ENCODE peak calls at places on chromosomes 12 and 14, in ten cellular contexts. One of them, this sample, is unnamed.

GRCh38 chr12:71160585-71160984 is 2.8 kb upstream of the TSPAN8 start:
- DNase-seq in CD8-positive, alpha-beta T cell: no peak
- DNase-seq in tibial artery: no peak
- DNase-seq in dorsolateral prefrontal cortex: no peak
- DNase-seq in CD8-positive, alpha-beta memory T cell: no peak
- DNase-seq in stomach: no peak
- DNase-seq in testis: no peak
- DNase-seq in mammary epithelial cell: peak; percentile 5
- DNase-seq in brain microvascular endothelial cell: no peak
- DNase-seq in lung: no peak
- DNase-seq in this sample: no peak

GRCh38 chr14:38065101-38065762 is 142.5 kb upstream of the SSTR1 start:
- DNase-seq in CD8-positive, alpha-beta T cell: peak; percentile 41
- DNase-seq in tibial artery: no peak
- DNase-seq in dorsolateral prefrontal cortex: no peak
- DNase-seq in CD8-positive, alpha-beta memory T cell: peak; percentile 79
- DNase-seq in stomach: no peak
- DNase-seq in testis: no peak
- DNase-seq in mammary epithelial cell: no peak
- DNase-seq in brain microvascular endothelial cell: no peak
- DNase-seq in lung: no peak
- DNase-seq in this sample: no peak

GRCh38 chr14:68884031-68885030 is 91.5 kb upstream of the ZFP36L1 start:
- DNase-seq in CD8-positive, alpha-beta T cell: no peak
- DNase-seq in tibial artery: peak; percentile 41
- DNase-seq in dorsolateral prefrontal cortex: no peak
- DNase-seq in CD8-positive, alpha-beta memory T cell: no peak
- DNase-seq in stomach: no peak
- DNase-seq in testis: peak; percentile 23
- DNase-seq in mammary epithelial cell: peak; percentile 82
- DNase-seq in brain microvascular endothelial cell: peak; percentile 76
- DNase-seq in lung: no peak
- DNase-seq in this sample: no peak

GRCh38 chr12:111927346-111927745 is 85.3 kb downstream of the MAPKAPK5 start:
- DNase-seq in CD8-positive, alpha-beta T cell: no peak
- DNase-seq in tibial artery: no peak
- DNase-seq in dorsolateral prefrontal cortex: no peak
- DNase-seq in CD8-positive, alpha-beta memory T cell: no peak
- DNase-seq in stomach: no peak
- DNase-seq in testis: no peak
- DNase-seq in mammary epithelial cell: no peak
- DNase-seq in brain microvascular endothelial cell: no peak
- DNase-seq in lung: no peak
- DNase-seq in this sample: no peak

GRCh38 chr14:68424443-68425172 is 368.3 kb downstream of the ZFP36L1 start:
- DNase-seq in CD8-positive, alpha-beta T cell: no peak
- DNase-seq in tibial artery: no peak
- DNase-seq in dorsolateral prefrontal cortex: no peak
- DNase-seq in CD8-positive, alpha-beta memory T cell: no peak
- DNase-seq in stomach: no peak
- DNase-seq in testis: no peak
- DNase-seq in mammary epithelial cell: no peak
- DNase-seq in brain microvascular endothelial cell: no peak
- DNase-seq in lung: no peak
- DNase-seq in this sample: no peak

GRCh38 chr12:109716092-109716479 is 2.5 kb downstream of the FAM222A start:
- DNase-seq in CD8-positive, alpha-beta T cell: no peak
- DNase-seq in tibial artery: no peak
- DNase-seq in dorsolateral prefrontal cortex: no peak
- DNase-seq in CD8-positive, alpha-beta memory T cell: no peak
- DNase-seq in stomach: no peak
- DNase-seq in testis: no peak
- DNase-seq in mammary epithelial cell: no peak
- DNase-seq in brain microvascular endothelial cell: no peak
- DNase-seq in lung: no peak
- DNase-seq in this sample: no peak

GRCh38 chr12:49937639-49938300 is 12.8 kb upstream of the AQP2 start:
- DNase-seq in CD8-positive, alpha-beta T cell: no peak
- DNase-seq in tibial artery: no peak
- DNase-seq in dorsolateral prefrontal cortex: no peak
- DNase-seq in CD8-positive, alpha-beta memory T cell: no peak
- DNase-seq in stomach: no peak
- DNase-seq in testis: no peak
- DNase-seq in mammary epithelial cell: peak; percentile 85
- DNase-seq in brain microvascular endothelial cell: no peak
- DNase-seq in lung: no peak
- DNase-seq in this sample: no peak

GRCh38 chr12:53065975-53066593 is 13.1 kb downstream of the SPRYD3 start:
- DNase-seq in CD8-positive, alpha-beta T cell: peak; percentile 49
- DNase-seq in tibial artery: peak; percentile 80
- DNase-seq in dorsolateral prefrontal cortex: peak; percentile 71
- DNase-seq in CD8-positive, alpha-beta memory T cell: peak; percentile 53
- DNase-seq in stomach: peak; percentile 84
- DNase-seq in testis: peak; percentile 86
- DNase-seq in mammary epithelial cell: peak; percentile 55
- DNase-seq in brain microvascular endothelial cell: no peak
- DNase-seq in lung: peak; percentile 79
- DNase-seq in this sample: peak; percentile 87

GRCh38 chr12:106021516-106021915 is 117.2 kb downstream of the NUAK1 start:
- DNase-seq in CD8-positive, alpha-beta T cell: no peak
- DNase-seq in tibial artery: no peak
- DNase-seq in dorsolateral prefrontal cortex: no peak
- DNase-seq in CD8-positive, alpha-beta memory T cell: no peak
- DNase-seq in stomach: no peak
- DNase-seq in testis: no peak
- DNase-seq in mammary epithelial cell: no peak
- DNase-seq in brain microvascular endothelial cell: no peak
- DNase-seq in lung: no peak
- DNase-seq in this sample: no peak

GRCh38 chr14:26123459-26123858 is 474.4 kb downstream of the NOVA1 start:
- DNase-seq in CD8-positive, alpha-beta T cell: no peak
- DNase-seq in tibial artery: no peak
- DNase-seq in dorsolateral prefrontal cortex: no peak
- DNase-seq in CD8-positive, alpha-beta memory T cell: no peak
- DNase-seq in stomach: no peak
- DNase-seq in testis: no peak
- DNase-seq in mammary epithelial cell: no peak
- DNase-seq in brain microvascular endothelial cell: no peak
- DNase-seq in lung: no peak
- DNase-seq in this sample: no peak

GRCh38 chr14:59481407-59482119 is 2.6 kb downstream of the L3HYPDH start:
- DNase-seq in CD8-positive, alpha-beta T cell: no peak
- DNase-seq in tibial artery: no peak
- DNase-seq in dorsolateral prefrontal cortex: no peak
- DNase-seq in CD8-positive, alpha-beta memory T cell: no peak
- DNase-seq in stomach: no peak
- DNase-seq in testis: no peak
- DNase-seq in mammary epithelial cell: no peak
- DNase-seq in brain microvascular endothelial cell: no peak
- DNase-seq in lung: no peak
- DNase-seq in this sample: no peak
- H3K4me3 ChIP-seq in CD8-positive, alpha-beta T cell: no peak overlapping the region
- H3K4me3 ChIP-seq in tibial artery: peak overlapping the region; percentile 88
- H3K4me3 ChIP-seq in dorsolateral prefrontal cortex: peak overlapping the region; percentile 90
- H3K4me3 ChIP-seq in CD8-positive, alpha-beta memory T cell: no peak overlapping the region
- H3K4me3 ChIP-seq in stomach: peak overlapping the region; percentile 75
- H3K4me3 ChIP-seq in testis: no peak overlapping the region
- H3K4me3 ChIP-seq in mammary epithelial cell: peak overlapping the region; percentile 96
- H3K4me3 ChIP-seq in brain microvascular endothelial cell: peak overlapping the region; percentile 90
- H3K4me3 ChIP-seq in lung: no peak overlapping the region
- H3K4me3 ChIP-seq in this sample: peak overlapping the region; percentile 89

GRCh38 chr12:6386038-6386437 is 2.1 kb downstream of the LTBR start:
- DNase-seq in CD8-positive, alpha-beta T cell: no peak
- DNase-seq in tibial artery: no peak
- DNase-seq in dorsolateral prefrontal cortex: no peak
- DNase-seq in CD8-positive, alpha-beta memory T cell: no peak
- DNase-seq in stomach: no peak
- DNase-seq in testis: no peak
- DNase-seq in mammary epithelial cell: no peak
- DNase-seq in brain microvascular endothelial cell: no peak
- DNase-seq in lung: no peak
- DNase-seq in this sample: no peak
- H3K27ac ChIP-seq in CD8-positive, alpha-beta T cell: no peak overlapping the region
- H3K27ac ChIP-seq in tibial artery: peak overlapping the region; percentile 23
- H3K27ac ChIP-seq in dorsolateral prefrontal cortex: no peak overlapping the region
- H3K27ac ChIP-seq in CD8-positive, alpha-beta memory T cell: no peak overlapping the region
- H3K27ac ChIP-seq in stomach: peak overlapping the region; percentile 19
- H3K27ac ChIP-seq in testis: no peak overlapping the region
- H3K27ac ChIP-seq in mammary epithelial cell: no peak overlapping the region
- H3K27ac ChIP-seq in brain microvascular endothelial cell: no peak overlapping the region
- H3K27ac ChIP-seq in lung: no peak overlapping the region
- H3K27ac ChIP-seq in this sample: no peak overlapping the region

GRCh38 chr12:124259168-124260066 is 35.5 kb upstream of the RFLNA start:
- DNase-seq in CD8-positive, alpha-beta T cell: no peak
- DNase-seq in tibial artery: no peak
- DNase-seq in dorsolateral prefrontal cortex: no peak
- DNase-seq in CD8-positive, alpha-beta memory T cell: no peak
- DNase-seq in stomach: no peak
- DNase-seq in testis: no peak
- DNase-seq in mammary epithelial cell: peak; percentile 19
- DNase-seq in brain microvascular endothelial cell: peak; percentile 15
- DNase-seq in lung: no peak
- DNase-seq in this sample: no peak
- H3K27me3 ChIP-seq in CD8-positive, alpha-beta T cell: no peaks in the 10 kb centered on the region
- H3K27me3 ChIP-seq in tibial artery: no peaks in the 10 kb centered on the region
- H3K27me3 ChIP-seq in dorsolateral prefrontal cortex: no peaks in the 10 kb centered on the region
- H3K27me3 ChIP-seq in CD8-positive, alpha-beta memory T cell: no peaks in the 10 kb centered on the region
- H3K27me3 ChIP-seq in stomach: peaks cover 21% of the 10 kb centered on the region
- H3K27me3 ChIP-seq in testis: no peaks in the 10 kb centered on the region
- H3K27me3 ChIP-seq in mammary epithelial cell: no peaks in the 10 kb centered on the region
- H3K27me3 ChIP-seq in brain microvascular endothelial cell: peaks cover 21% of the 10 kb centered on the region
- H3K27me3 ChIP-seq in lung: no peaks in the 10 kb centered on the region
- H3K27me3 ChIP-seq in this sample: peaks cover 11% of the 10 kb centered on the region

DNA sequence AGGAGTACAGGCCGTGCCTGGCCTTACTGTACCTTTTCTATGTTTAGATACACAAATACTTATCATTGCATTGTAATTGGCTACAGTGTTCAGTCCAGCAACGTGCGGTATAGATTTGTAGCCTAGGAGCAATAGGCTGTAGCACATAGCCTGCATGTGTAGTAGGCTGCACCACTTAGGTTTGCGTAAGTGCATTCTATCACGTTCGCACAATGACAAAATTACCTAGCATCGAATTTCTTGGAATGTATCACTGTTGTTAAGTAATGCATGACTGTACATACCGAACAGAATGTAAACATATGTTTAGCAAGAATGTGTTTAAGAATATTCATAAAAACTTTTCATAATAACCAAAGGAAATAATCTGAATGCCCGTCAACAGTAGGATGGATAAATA is 31.9 kb downstream of the VRTN start:
- DNase-seq in CD8-positive, alpha-beta T cell: no peak
- DNase-seq in tibial artery: no peak
- DNase-seq in dorsolateral prefrontal cortex: no peak
- DNase-seq in CD8-positive, alpha-beta memory T cell: no peak
- DNase-seq in stomach: no peak
- DNase-seq in testis: no peak
- DNase-seq in mammary epithelial cell: no peak
- DNase-seq in brain microvascular endothelial cell: no peak
- DNase-seq in lung: no peak
- DNase-seq in this sample: no peak
- H3K4me3 ChIP-seq in CD8-positive, alpha-beta T cell: no peak overlapping the region
- H3K4me3 ChIP-seq in tibial artery: no peak overlapping the region
- H3K4me3 ChIP-seq in dorsolateral prefrontal cortex: no peak overlapping the region
- H3K4me3 ChIP-seq in CD8-positive, alpha-beta memory T cell: no peak overlapping the region
- H3K4me3 ChIP-seq in stomach: no peak overlapping the region
- H3K4me3 ChIP-seq in testis: no peak overlapping the region
- H3K4me3 ChIP-seq in mammary epithelial cell: no peak overlapping the region
- H3K4me3 ChIP-seq in brain microvascular endothelial cell: no peak overlapping the region
- H3K4me3 ChIP-seq in lung: no peak overlapping the region
- H3K4me3 ChIP-seq in this sample: no peak overlapping the region

GRCh38 chr14:102185360-102185759 is 45.7 kb downstream of the WDR20 start:
- DNase-seq in CD8-positive, alpha-beta T cell: no peak
- DNase-seq in tibial artery: no peak
- DNase-seq in dorsolateral prefrontal cortex: no peak
- DNase-seq in CD8-positive, alpha-beta memory T cell: no peak
- DNase-seq in stomach: peak; percentile 58
- DNase-seq in testis: no peak
- DNase-seq in mammary epithelial cell: no peak
- DNase-seq in brain microvascular endothelial cell: no peak
- DNase-seq in lung: no peak
- DNase-seq in this sample: no peak
- H3K27ac ChIP-seq in CD8-positive, alpha-beta T cell: no peak overlapping the region
- H3K27ac ChIP-seq in tibial artery: no peak overlapping the region
- H3K27ac ChIP-seq in dorsolateral prefrontal cortex: peak overlapping the region; percentile 92
- H3K27ac ChIP-seq in CD8-positive, alpha-beta memory T cell: no peak overlapping the region
- H3K27ac ChIP-seq in stomach: no peak overlapping the region
- H3K27ac ChIP-seq in testis: no peak overlapping the region
- H3K27ac ChIP-seq in mammary epithelial cell: no peak overlapping the region
- H3K27ac ChIP-seq in brain microvascular endothelial cell: no peak overlapping the region
- H3K27ac ChIP-seq in lung: no peak overlapping the region
- H3K27ac ChIP-seq in this sample: no peak overlapping the region

GRCh38 chr12:74685385-74685784 is 147.8 kb downstream of the ATXN7L3B start:
- DNase-seq in CD8-positive, alpha-beta T cell: no peak
- DNase-seq in tibial artery: no peak
- DNase-seq in dorsolateral prefrontal cortex: no peak
- DNase-seq in CD8-positive, alpha-beta memory T cell: no peak
- DNase-seq in stomach: no peak
- DNase-seq in testis: no peak
- DNase-seq in mammary epithelial cell: no peak
- DNase-seq in brain microvascular endothelial cell: no peak
- DNase-seq in lung: no peak
- DNase-seq in this sample: no peak
- H3K27me3 ChIP-seq in CD8-positive, alpha-beta T cell: no peaks in the 10 kb centered on the region
- H3K27me3 ChIP-seq in tibial artery: no peaks in the 10 kb centered on the region
- H3K27me3 ChIP-seq in dorsolateral prefrontal cortex: no peaks in the 10 kb centered on the region
- H3K27me3 ChIP-seq in CD8-positive, alpha-beta memory T cell: no peaks in the 10 kb centered on the region
- H3K27me3 ChIP-seq in stomach: no peaks in the 10 kb centered on the region
- H3K27me3 ChIP-seq in testis: no peaks in the 10 kb centered on the region
- H3K27me3 ChIP-seq in mammary epithelial cell: no peaks in the 10 kb centered on the region
- H3K27me3 ChIP-seq in brain microvascular endothelial cell: no peaks in the 10 kb centered on the region
- H3K27me3 ChIP-seq in lung: no peaks in the 10 kb centered on the region
- H3K27me3 ChIP-seq in this sample: no peaks in the 10 kb centered on the region

DNA sequence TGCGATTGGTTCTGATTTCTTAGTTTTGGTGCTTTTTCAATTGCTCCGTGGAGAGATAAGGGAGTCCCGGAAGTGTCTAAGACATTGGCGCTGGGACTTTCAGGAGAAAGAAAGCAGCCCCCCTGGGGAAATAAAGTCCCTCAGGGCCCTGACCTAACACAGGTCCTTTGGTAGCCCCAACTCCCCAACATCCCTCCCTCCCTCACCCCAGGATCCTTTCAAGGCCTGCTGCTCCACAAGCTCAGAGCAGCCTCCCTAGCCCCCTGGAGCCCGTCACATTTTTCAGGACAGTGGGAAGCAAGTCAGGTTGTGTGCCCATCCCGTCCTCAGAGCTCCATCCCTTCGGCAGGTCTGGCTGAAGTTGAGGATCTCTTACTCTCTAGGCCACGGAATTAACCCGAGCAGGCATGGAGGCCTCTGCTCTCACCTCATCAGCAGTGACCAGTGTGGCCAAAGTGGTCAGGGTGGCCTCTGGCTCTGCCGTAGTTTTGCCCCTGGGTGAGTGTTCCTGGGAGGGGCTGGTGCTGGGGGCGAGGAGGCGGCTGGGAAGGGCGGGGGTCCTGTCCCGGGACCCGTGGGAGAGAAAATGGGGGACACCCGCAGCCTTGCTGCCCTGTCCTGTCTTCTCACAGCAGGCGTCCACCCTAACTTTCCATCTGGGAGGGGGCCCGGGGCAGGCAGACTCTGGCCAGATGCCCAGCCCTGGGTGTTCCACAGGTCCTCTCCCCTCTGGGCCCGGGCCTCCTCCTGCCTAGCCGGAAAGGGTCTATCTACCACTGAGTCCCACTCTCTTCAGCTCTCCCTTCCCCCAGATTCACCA is 950 bp downstream of the IFI27 start:
- DNase-seq in CD8-positive, alpha-beta T cell: no peak
- DNase-seq in tibial artery: no peak
- DNase-seq in dorsolateral prefrontal cortex: no peak
- DNase-seq in CD8-positive, alpha-beta memory T cell: no peak
- DNase-seq in stomach: no peak
- DNase-seq in testis: peak; percentile 21
- DNase-seq in mammary epithelial cell: no peak
- DNase-seq in brain microvascular endothelial cell: no peak
- DNase-seq in lung: no peak
- DNase-seq in this sample: no peak
- H3K4me3 ChIP-seq in CD8-positive, alpha-beta T cell: no peak overlapping the region
- H3K4me3 ChIP-seq in tibial artery: peak overlapping the region; percentile 9
- H3K4me3 ChIP-seq in dorsolateral prefrontal cortex: peak overlapping the region; percentile 2
- H3K4me3 ChIP-seq in CD8-positive, alpha-beta memory T cell: no peak overlapping the region
- H3K4me3 ChIP-seq in stomach: peak overlapping the region; percentile 33
- H3K4me3 ChIP-seq in testis: peak overlapping the region; percentile 22
- H3K4me3 ChIP-seq in mammary epithelial cell: no peak overlapping the region
- H3K4me3 ChIP-seq in brain microvascular endothelial cell: no peak overlapping the region
- H3K4me3 ChIP-seq in lung: peak overlapping the region; percentile 25
- H3K4me3 ChIP-seq in this sample: peak overlapping the region; percentile 33

This sample was measured in SJSA1.